ENCODE peak calls at places on chromosome 3, in six cellular contexts. V, G, M, W, R and J are unnamed samples.
A peak's percentile ranks its signal among the peaks of the same experiment; 100 is the strongest.

GRCh38 chr3:193767353-193768068 is 174.5 kb downstream of the OPA1 start:
- DNase-seq in G (no peak), M (no peak), W (no peak), R (no peak), V (no peak), J (no peak)

GRCh38 chr3:171347017-171347979 is 112.9 kb downstream of the TNIK start:
- DNase-seq in G (peak; percentile 35), W (no peak), V (peak; percentile 54), R (no peak), M (peak; percentile 26), J (peak; percentile 23)

GRCh38 chr3:187017511-187018230 is 87.3 kb downstream of the ST6GAL1 start:
- DNase-seq in V (no peak), R (no peak), M (no peak), W (no peak), G (no peak), J (no peak)

GRCh38 chr3:124217542-124217941 is 225.6 kb upstream of the ROPN1 start:
- DNase-seq in V (peak; percentile 83), W (peak; percentile 63), R (peak; percentile 68), M (peak; percentile 87), G (peak; percentile 58), J (peak; percentile 58)

GRCh38 chr3:15332405-15333098 is at the start of gene SH3BP5:
- DNase-seq in V (peak; percentile 53), M (peak; percentile 92), R (peak; percentile 60), W (peak; percentile 77), G (peak; percentile 68), J (peak; percentile 63)

GRCh38 chr3:23086366-23086765 is 116.8 kb upstream of the UBE2E2 start:
- DNase-seq in V (no peak), M (peak; percentile 74), R (no peak), W (no peak), G (no peak), J (no peak)

GRCh38 chr3:116939550-116939949 is 230.0 kb downstream of the TUSC7 start:
- DNase-seq in R (no peak), V (no peak), G (no peak), W (peak; percentile 53), M (no peak), J (no peak)

GRCh38 chr3:131756405-131756804 is 253.6 kb upstream of the MRPL3 start:
- DNase-seq in R (no peak), M (no peak), V (no peak), W (no peak), G (no peak), J (no peak)

GRCh38 chr3:187012609-187013051 is 82.3 kb downstream of the ST6GAL1 start:
- DNase-seq in W (no peak), G (no peak), M (no peak), R (no peak), V (no peak), J (no peak)

GRCh38 chr3:79184226-79184625 is 583.6 kb downstream of the ROBO1 start:
- DNase-seq in W (no peak), G (no peak), V (no peak), M (no peak), R (no peak), J (no peak)

GRCh38 chr3:135905058-135905724 is 60.3 kb upstream of the PPP2R3A start:
- DNase-seq in M (peak; percentile 28), G (peak; percentile 35), W (peak; percentile 40), V (peak; percentile 40), R (no peak), J (no peak)

GRCh38 chr3:78257956-78258530 is 1218.1 kb downstream of the ROBO2 start:
- DNase-seq in V (no peak), G (no peak), R (no peak), M (peak; percentile 54), W (no peak), J (no peak)

GRCh38 chr3:7195934-7196333 is 335.0 kb downstream of the GRM7 start:
- DNase-seq in R (no peak), G (peak; percentile 14), V (no peak), M (no peak), W (no peak), J (no peak)

GRCh38 chr3:31981206-31982181 is at the start of the genes OSBPL10 and ZNF860:
- DNase-seq in V (peak; percentile 94), R (peak; percentile 46), M (peak; percentile 75), G (peak; percentile 94), W (peak; percentile 91), J (peak; percentile 70)

DNA sequence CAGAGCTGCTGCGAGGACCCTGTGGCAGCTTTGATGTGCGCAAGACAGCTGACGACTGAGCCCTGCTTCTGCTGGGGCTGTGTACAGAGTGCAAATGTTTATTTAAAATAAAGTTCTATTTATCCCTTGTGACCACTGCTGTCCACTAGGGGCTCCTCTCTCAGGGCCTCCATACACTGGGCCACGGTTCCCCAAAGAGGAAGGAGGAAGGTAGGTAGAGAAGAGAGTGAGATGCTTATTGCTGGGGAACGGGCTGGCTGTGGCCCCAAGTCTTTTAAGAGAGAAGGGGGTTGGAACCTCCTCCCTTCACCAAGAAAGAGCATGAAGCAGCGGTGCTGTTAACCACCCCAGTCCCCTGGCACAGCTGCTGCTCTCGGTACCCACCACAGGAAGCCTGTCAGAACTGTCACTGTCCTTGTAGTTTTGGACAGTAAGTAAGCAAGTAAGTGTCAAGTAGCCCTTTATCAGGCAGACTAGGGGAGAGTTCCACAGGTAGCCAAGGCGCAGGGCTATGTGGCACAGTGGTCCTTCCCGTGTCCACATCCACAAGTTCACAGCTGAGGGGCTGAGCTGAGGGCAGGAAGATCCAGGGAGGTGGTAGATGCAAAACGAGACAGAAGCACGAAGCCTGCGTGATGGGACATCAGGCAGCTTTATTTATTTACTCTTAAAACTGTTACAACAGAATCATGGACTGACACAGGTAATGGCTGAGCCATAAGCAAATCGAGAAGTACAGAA is 47.3 kb downstream of the DHX30 start:
- DNase-seq in W (peak; percentile 24), V (peak; percentile 55), M (peak; percentile 41), R (no peak), G (no peak), J (no peak)
- TF ChIP-seq CTCF in W (peak; percentile 23), V (peak; percentile 58), M (peak; percentile 57), R (peak; percentile 63), G (peak; percentile 38), J (peak; percentile 36)

GRCh38 chr3:21042184-21042583 is 708.8 kb downstream of the ZNF385D start:
- DNase-seq in R (no peak), V (no peak), G (no peak), W (no peak), M (no peak), J (no peak)
- TF ChIP-seq CTCF in R (no peak), V (no peak), G (no peak), W (no peak), M (no peak), J (no peak)

GRCh38 chr3:10770547-10770946 is 45.5 kb upstream of the SLC6A11 start:
- DNase-seq in G (no peak), V (no peak), W (no peak), R (no peak), M (no peak), J (no peak)

GRCh38 chr3:10770981-10771380 is 45.0 kb upstream of the SLC6A11 start:
- DNase-seq in V (no peak), R (no peak), M (no peak), G (no peak), W (no peak), J (no peak)

GRCh38 chr3:10771486-10772225 is 44.4 kb upstream of the SLC6A11 start:
- DNase-seq in R (no peak), V (no peak), M (no peak), G (peak; percentile 92), W (no peak), J (peak; percentile 36)

GRCh38 chr3:10774129-10774670 is 41.8 kb upstream of the SLC6A11 start:
- DNase-seq in V (no peak), M (no peak), W (no peak), R (no peak), G (no peak), J (no peak)

DNA sequence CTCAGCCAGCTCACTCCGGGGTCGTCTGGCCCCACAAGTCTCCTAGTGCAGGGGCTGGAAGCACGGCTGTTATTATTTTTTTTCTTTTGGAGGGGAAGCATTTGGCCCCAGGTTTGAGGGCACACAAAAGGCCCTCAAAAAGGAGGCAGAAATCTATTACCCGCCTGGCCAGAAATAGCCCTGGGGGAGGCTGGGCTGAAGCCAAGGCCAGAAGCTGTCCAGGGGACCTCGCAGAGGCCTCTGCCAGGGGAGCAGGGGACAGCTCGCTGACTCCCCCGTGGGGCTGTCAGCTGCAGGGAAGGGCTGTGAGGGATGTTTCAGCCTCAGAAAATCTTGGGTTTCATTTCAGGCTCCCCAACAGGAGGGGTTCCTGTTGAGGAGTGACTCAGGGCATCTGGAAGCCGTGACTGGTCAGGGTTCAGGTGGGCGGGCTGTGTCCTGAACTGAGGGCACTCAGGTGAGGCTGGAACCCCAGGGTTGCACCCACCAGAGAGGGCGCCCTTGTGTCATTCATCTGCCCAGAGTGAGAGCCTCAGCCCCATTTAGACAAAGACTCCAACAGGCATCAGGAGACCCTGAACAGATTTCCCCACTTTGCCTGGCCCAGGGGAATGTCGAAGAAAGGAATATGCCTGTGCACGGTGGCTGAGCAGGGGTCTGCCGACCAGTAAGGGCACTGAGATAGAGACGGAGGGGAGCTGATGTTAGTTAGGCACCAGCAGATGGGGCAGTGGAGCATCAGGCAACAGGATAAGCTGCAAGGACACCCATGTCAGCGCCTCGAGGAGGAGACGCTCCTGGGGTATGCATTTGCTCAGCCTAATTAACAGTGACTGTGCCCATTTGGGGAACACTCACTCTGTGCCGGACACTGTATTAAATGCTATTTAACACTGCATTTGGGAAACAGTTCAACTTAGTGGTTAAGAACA is 43.5 kb upstream of the SLC6A11 start:
- DNase-seq in V (no peak), W (peak; percentile 44), G (peak; percentile 81), R (no peak), M (peak; percentile 40), J (peak; percentile 26)
- TF ChIP-seq CTCF in V (no peak), W (peak; percentile 44), G (peak; percentile 75), R (no peak), M (peak; percentile 51), J (no peak)

GRCh38 chr3:169772951-169773816 is at the start of gene MYNN:
- DNase-seq in M (peak; percentile 92), G (peak; percentile 89), V (peak; percentile 88), W (peak; percentile 97), R (peak; percentile 75), J (peak; percentile 74)
- TF ChIP-seq CTCF in M (peak; percentile 10), G (peak; percentile 28), V (no peak), W (no peak), R (peak; percentile 25), J (no peak)